ENCODE peak calls at places on chromosomes 3 and 15, in nine cellular contexts. One of them, this sample, is unnamed.

GRCh38 chr15:62533687-62534086 is 368.6 kb upstream of the C2CD4B start:
- DNase-seq in OCI-LY7: no peak
- DNase-seq in RWPE2: no peak
- DNase-seq in CD8-positive, alpha-beta T cell: no peak
- DNase-seq in H9: no peak
- DNase-seq in cardiac muscle cell: no peak
- DNase-seq in breast epithelium: no peak
- DNase-seq in uterus: no peak
- DNase-seq in heart right ventricle: no peak
- DNase-seq in this sample: no peak

GRCh38 chr3:36372534-36372935 is 7.8 kb upstream of the STAC start:
- DNase-seq in OCI-LY7: no peak
- DNase-seq in RWPE2: no peak
- DNase-seq in CD8-positive, alpha-beta T cell: no peak
- DNase-seq in H9: no peak
- DNase-seq in cardiac muscle cell: peak; percentile 8
- DNase-seq in breast epithelium: no peak
- DNase-seq in uterus: no peak
- DNase-seq in heart right ventricle: no peak
- DNase-seq in this sample: peak; percentile 82

GRCh38 chr15:52104532-52105004 is 8.0 kb downstream of the BCL2L10 start:
- DNase-seq in OCI-LY7: peak; percentile 45
- DNase-seq in RWPE2: no peak
- DNase-seq in CD8-positive, alpha-beta T cell: no peak
- DNase-seq in H9: no peak
- DNase-seq in cardiac muscle cell: no peak
- DNase-seq in breast epithelium: no peak
- DNase-seq in uterus: no peak
- DNase-seq in heart right ventricle: no peak
- DNase-seq in this sample: no peak

GRCh38 chr3:66476852-66477381 is 23.9 kb downstream of the LRIG1 start:
- DNase-seq in OCI-LY7: no peak
- DNase-seq in RWPE2: no peak
- DNase-seq in CD8-positive, alpha-beta T cell: no peak
- DNase-seq in H9: no peak
- DNase-seq in cardiac muscle cell: no peak
- DNase-seq in breast epithelium: no peak
- DNase-seq in uterus: no peak
- DNase-seq in heart right ventricle: no peak
- DNase-seq in this sample: no peak

GRCh38 chr15:90008607-90009006 is 7.5 kb downstream of the ZNF710 start:
- DNase-seq in OCI-LY7: no peak
- DNase-seq in RWPE2: no peak
- DNase-seq in CD8-positive, alpha-beta T cell: no peak
- DNase-seq in H9: no peak
- DNase-seq in cardiac muscle cell: peak; percentile 38
- DNase-seq in breast epithelium: no peak
- DNase-seq in uterus: no peak
- DNase-seq in heart right ventricle: no peak
- DNase-seq in this sample: no peak

GRCh38 chr3:140677764-140678163 is at the start of gene TRIM42:
- DNase-seq in OCI-LY7: no peak
- DNase-seq in RWPE2: no peak
- DNase-seq in CD8-positive, alpha-beta T cell: no peak
- DNase-seq in H9: no peak
- DNase-seq in cardiac muscle cell: no peak
- DNase-seq in breast epithelium: no peak
- DNase-seq in uterus: no peak
- DNase-seq in heart right ventricle: no peak
- DNase-seq in this sample: no peak

GRCh38 chr15:82963356-82964341 is 11.1 kb upstream of the HOMER2 start:
- DNase-seq in OCI-LY7: no peak
- DNase-seq in RWPE2: no peak
- DNase-seq in CD8-positive, alpha-beta T cell: no peak
- DNase-seq in H9: no peak
- DNase-seq in cardiac muscle cell: no peak
- DNase-seq in breast epithelium: no peak
- DNase-seq in uterus: no peak
- DNase-seq in heart right ventricle: no peak
- DNase-seq in this sample: peak; percentile 46

GRCh38 chr3:15488002-15488401 is 33.5 kb downstream of the COLQ start:
- DNase-seq in OCI-LY7: no peak
- DNase-seq in RWPE2: no peak
- DNase-seq in CD8-positive, alpha-beta T cell: no peak
- DNase-seq in H9: no peak
- DNase-seq in cardiac muscle cell: no peak
- DNase-seq in breast epithelium: no peak
- DNase-seq in uterus: no peak
- DNase-seq in heart right ventricle: no peak
- DNase-seq in this sample: no peak

GRCh38 chr3:179653777-179654117 is 907 bp downstream of the USP13 start:
- DNase-seq in OCI-LY7: peak; percentile 37
- DNase-seq in RWPE2: no peak
- DNase-seq in CD8-positive, alpha-beta T cell: no peak
- DNase-seq in H9: no peak
- DNase-seq in cardiac muscle cell: no peak
- DNase-seq in breast epithelium: no peak
- DNase-seq in uterus: no peak
- DNase-seq in heart right ventricle: no peak
- DNase-seq in this sample: no peak

GRCh38 chr3:106769045-106769444 is 608.2 kb upstream of the CCDC54 start:
- DNase-seq in OCI-LY7: no peak
- DNase-seq in RWPE2: no peak
- DNase-seq in CD8-positive, alpha-beta T cell: no peak
- DNase-seq in H9: no peak
- DNase-seq in cardiac muscle cell: no peak
- DNase-seq in breast epithelium: no peak
- DNase-seq in uterus: no peak
- DNase-seq in heart right ventricle: no peak
- DNase-seq in this sample: no peak

GRCh38 chr3:169945313-169945712 is 21.3 kb upstream of the SEC62 start:
- DNase-seq in OCI-LY7: peak; percentile 93
- DNase-seq in RWPE2: no peak
- DNase-seq in CD8-positive, alpha-beta T cell: no peak
- DNase-seq in H9: no peak
- DNase-seq in cardiac muscle cell: peak; percentile 21
- DNase-seq in breast epithelium: no peak
- DNase-seq in uterus: no peak
- DNase-seq in heart right ventricle: no peak
- DNase-seq in this sample: no peak

GRCh38 chr3:77041156-77041696 is 1.3 kb downstream of the ROBO2 start:
- DNase-seq in OCI-LY7: no peak
- DNase-seq in RWPE2: no peak
- DNase-seq in CD8-positive, alpha-beta T cell: no peak
- DNase-seq in H9: no peak
- DNase-seq in cardiac muscle cell: no peak
- DNase-seq in breast epithelium: no peak
- DNase-seq in uterus: no peak
- DNase-seq in heart right ventricle: no peak
- DNase-seq in this sample: no peak

GRCh38 chr3:96478496-96478895 is 335.9 kb upstream of the EPHA6 start:
- DNase-seq in OCI-LY7: no peak
- DNase-seq in RWPE2: no peak
- DNase-seq in CD8-positive, alpha-beta T cell: no peak
- DNase-seq in H9: no peak
- DNase-seq in cardiac muscle cell: no peak
- DNase-seq in breast epithelium: no peak
- DNase-seq in uterus: no peak
- DNase-seq in heart right ventricle: no peak
- DNase-seq in this sample: peak; percentile 62

GRCh38 chr3:103421460-103421859 is 986.6 kb downstream of the ZPLD1 start:
- DNase-seq in OCI-LY7: no peak
- DNase-seq in RWPE2: no peak
- DNase-seq in CD8-positive, alpha-beta T cell: no peak
- DNase-seq in H9: no peak
- DNase-seq in cardiac muscle cell: no peak
- DNase-seq in breast epithelium: no peak
- DNase-seq in uterus: no peak
- DNase-seq in heart right ventricle: no peak
- DNase-seq in this sample: no peak

GRCh38 chr3:65521032-65521431 is 517.7 kb downstream of the MAGI1 start:
- DNase-seq in OCI-LY7: no peak
- DNase-seq in RWPE2: no peak
- DNase-seq in CD8-positive, alpha-beta T cell: no peak
- DNase-seq in H9: no peak
- DNase-seq in cardiac muscle cell: no peak
- DNase-seq in breast epithelium: no peak
- DNase-seq in uterus: no peak
- DNase-seq in heart right ventricle: no peak
- DNase-seq in this sample: no peak

GRCh38 chr3:42846682-42847522 is 28.8 kb downstream of the CYP8B1 start:
- DNase-seq in OCI-LY7: peak; percentile 22
- DNase-seq in RWPE2: no peak
- DNase-seq in CD8-positive, alpha-beta T cell: no peak
- DNase-seq in H9: no peak
- DNase-seq in cardiac muscle cell: no peak
- DNase-seq in breast epithelium: no peak
- DNase-seq in uterus: no peak
- DNase-seq in heart right ventricle: no peak
- DNase-seq in this sample: no peak

GRCh38 chr15:40870716-40871115 is 3.3 kb downstream of the RHOV start:
- DNase-seq in OCI-LY7: no peak
- DNase-seq in RWPE2: peak; percentile 64
- DNase-seq in CD8-positive, alpha-beta T cell: no peak
- DNase-seq in H9: no peak
- DNase-seq in cardiac muscle cell: no peak
- DNase-seq in breast epithelium: no peak
- DNase-seq in uterus: no peak
- DNase-seq in heart right ventricle: no peak
- DNase-seq in this sample: peak; percentile 25

GRCh38 chr3:40719660-40720287 is 195.0 kb downstream of the ZNF621 start:
- DNase-seq in OCI-LY7: no peak
- DNase-seq in RWPE2: no peak
- DNase-seq in CD8-positive, alpha-beta T cell: no peak
- DNase-seq in H9: peak; percentile 30
- DNase-seq in cardiac muscle cell: peak; percentile 15
- DNase-seq in breast epithelium: peak; percentile 43
- DNase-seq in uterus: peak; percentile 28
- DNase-seq in heart right ventricle: no peak
- DNase-seq in this sample: peak; percentile 55

GRCh38 chr3:111712294-111713180 is 117.4 kb upstream of the ZBED2 start:
- DNase-seq in OCI-LY7: peak; percentile 71
- DNase-seq in RWPE2: no peak
- DNase-seq in CD8-positive, alpha-beta T cell: no peak
- DNase-seq in H9: no peak
- DNase-seq in cardiac muscle cell: no peak
- DNase-seq in breast epithelium: no peak
- DNase-seq in uterus: no peak
- DNase-seq in heart right ventricle: no peak
- DNase-seq in this sample: peak; percentile 79

DNA sequence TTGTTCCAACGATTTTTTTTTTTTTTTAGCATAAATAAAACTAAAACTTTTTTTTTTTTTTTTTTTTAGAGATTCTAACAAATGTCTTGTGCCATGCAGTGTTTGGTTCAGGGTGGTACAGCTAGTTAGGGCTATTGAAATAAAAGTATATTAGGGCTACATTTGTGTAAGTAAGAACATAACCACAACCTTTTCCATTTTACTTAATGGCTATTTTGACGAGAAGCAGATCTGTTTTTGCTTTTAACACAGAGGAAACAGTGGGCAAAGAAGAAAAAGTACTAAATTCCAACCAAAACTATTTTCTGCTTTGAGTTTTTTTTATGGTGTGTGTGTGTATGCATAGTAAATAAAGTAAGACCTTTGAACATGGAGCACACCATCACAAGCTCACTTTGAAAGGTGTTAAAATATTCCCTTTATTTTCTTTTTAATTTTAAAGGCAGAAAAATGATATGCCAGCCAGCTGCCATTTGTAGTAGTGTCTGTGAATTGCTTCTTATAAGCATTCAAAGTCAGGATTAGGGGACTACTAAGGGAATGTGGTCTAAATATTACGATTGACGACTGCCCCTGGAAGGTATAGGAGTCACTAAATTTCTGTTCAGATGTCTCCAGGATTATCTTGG is 3.0 kb downstream of the RARB start:
- DNase-seq in OCI-LY7: no peak
- DNase-seq in RWPE2: no peak
- DNase-seq in CD8-positive, alpha-beta T cell: no peak
- DNase-seq in H9: no peak
- DNase-seq in cardiac muscle cell: peak; percentile 23
- DNase-seq in breast epithelium: no peak
- DNase-seq in uterus: no peak
- DNase-seq in heart right ventricle: no peak
- DNase-seq in this sample: no peak
- H3K4me1 ChIP-seq in OCI-LY7: no peaks in the 10 kb centered on the region
- H3K4me1 ChIP-seq in RWPE2: peaks cover 9% of the 10 kb centered on the region
- H3K4me1 ChIP-seq in CD8-positive, alpha-beta T cell: no peaks in the 10 kb centered on the region
- H3K4me1 ChIP-seq in H9: no peaks in the 10 kb centered on the region
- H3K4me1 ChIP-seq in cardiac muscle cell: peaks cover 38% of the 10 kb centered on the region
- H3K4me1 ChIP-seq in breast epithelium: no peaks in the 10 kb centered on the region
- H3K4me1 ChIP-seq in uterus: no peaks in the 10 kb centered on the region
- H3K4me1 ChIP-seq in heart right ventricle: peaks cover 40% of the 10 kb centered on the region
- H3K4me1 ChIP-seq in this sample: no peaks in the 10 kb centered on the region

GRCh38 chr15:51089041-51089440 is 5.7 kb downstream of the TNFAIP8L3 start:
- DNase-seq in OCI-LY7: no peak
- DNase-seq in RWPE2: no peak
- DNase-seq in CD8-positive, alpha-beta T cell: no peak
- DNase-seq in H9: no peak
- DNase-seq in cardiac muscle cell: no peak
- DNase-seq in breast epithelium: no peak
- DNase-seq in uterus: no peak
- DNase-seq in heart right ventricle: no peak
- DNase-seq in this sample: no peak
- H3K27ac ChIP-seq in OCI-LY7: no peak overlapping the region
- H3K27ac ChIP-seq in RWPE2: no peak overlapping the region
- H3K27ac ChIP-seq in CD8-positive, alpha-beta T cell: no peak overlapping the region
- H3K27ac ChIP-seq in H9: no peak overlapping the region
- H3K27ac ChIP-seq in cardiac muscle cell: no peak overlapping the region
- H3K27ac ChIP-seq in breast epithelium: no peak overlapping the region
- H3K27ac ChIP-seq in uterus: peak overlapping the region; percentile 92
- H3K27ac ChIP-seq in heart right ventricle: no peak overlapping the region
- H3K27ac ChIP-seq in this sample: no peak overlapping the region

GRCh38 chr3:174859109-174859735 is at the start of gene NAALADL2:
- DNase-seq in OCI-LY7: no peak
- DNase-seq in RWPE2: no peak
- DNase-seq in CD8-positive, alpha-beta T cell: no peak
- DNase-seq in H9: no peak
- DNase-seq in cardiac muscle cell: no peak
- DNase-seq in breast epithelium: no peak
- DNase-seq in uterus: no peak
- DNase-seq in heart right ventricle: no peak
- DNase-seq in this sample: no peak
- TF ChIP-seq CTCF in OCI-LY7: no peak
- TF ChIP-seq CTCF in RWPE2: no peak
- TF ChIP-seq CTCF in CD8-positive, alpha-beta T cell: no peak
- TF ChIP-seq CTCF in H9: no peak
- TF ChIP-seq CTCF in cardiac muscle cell: no peak
- TF ChIP-seq CTCF in breast epithelium: no peak
- TF ChIP-seq CTCF in uterus: no peak
- TF ChIP-seq CTCF in heart right ventricle: no peak
- TF ChIP-seq CTCF in this sample: no peak

DNA sequence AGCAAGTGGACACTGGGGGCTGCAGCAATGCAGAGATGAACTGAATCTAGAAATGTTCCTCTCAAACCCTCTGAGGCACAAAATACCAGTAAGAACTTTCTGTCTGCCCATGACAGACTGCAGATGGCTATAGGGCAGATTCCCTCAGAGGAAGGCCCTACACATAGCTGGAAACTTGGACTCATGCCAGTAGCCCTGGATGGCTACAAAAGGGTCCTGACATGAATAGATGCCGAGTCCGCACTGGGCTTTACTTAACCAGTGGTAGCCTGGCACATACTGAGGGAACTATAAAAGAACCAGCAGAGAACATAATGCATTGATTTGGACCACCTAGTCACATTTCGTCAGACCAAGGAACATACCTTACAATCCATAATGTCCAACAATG is 66.7 kb downstream of the C3orf80 start:
- DNase-seq in OCI-LY7: no peak
- DNase-seq in RWPE2: no peak
- DNase-seq in CD8-positive, alpha-beta T cell: no peak
- DNase-seq in H9: no peak
- DNase-seq in cardiac muscle cell: no peak
- DNase-seq in breast epithelium: no peak
- DNase-seq in uterus: no peak
- DNase-seq in heart right ventricle: no peak
- DNase-seq in this sample: no peak
- H3K4me1 ChIP-seq in OCI-LY7: no peaks in the 10 kb centered on the region
- H3K4me1 ChIP-seq in RWPE2: no peaks in the 10 kb centered on the region
- H3K4me1 ChIP-seq in CD8-positive, alpha-beta T cell: no peaks in the 10 kb centered on the region
- H3K4me1 ChIP-seq in H9: no peaks in the 10 kb centered on the region
- H3K4me1 ChIP-seq in cardiac muscle cell: peaks cover 27% of the 10 kb centered on the region
- H3K4me1 ChIP-seq in breast epithelium: no peaks in the 10 kb centered on the region
- H3K4me1 ChIP-seq in uterus: no peaks in the 10 kb centered on the region
- H3K4me1 ChIP-seq in heart right ventricle: peaks cover 6% of the 10 kb centered on the region
- H3K4me1 ChIP-seq in this sample: no peaks in the 10 kb centered on the region

This sample was measured in foreskin keratinocyte.